ENCODE peak calls at places on chromosomes 7 and 10, in seven cellular contexts. U is neuronal stem cell, W is H9, R is mesendoderm, Y is IMR-90, T is H1, B is mesenchymal stem cell. S is an unnamed sample.

GRCh38 chr7:46630031-46630430 is 709.0 kb upstream of the IGFBP3 start:
- DNase-seq in Y (peak; percentile 84), U (no peak), T (no peak), W (no peak), R (no peak), B (peak; percentile 85), S (peak; percentile 93)

GRCh38 chr10:104937528-104937927 is 296.4 kb downstream of the SORCS3 start:
- DNase-seq in U (no peak), B (no peak), R (peak; percentile 28), Y (peak; percentile 7), W (no peak), T (no peak), S (no peak)

GRCh38 chr7:116426428-116427156 is 72.9 kb upstream of the CAV2 start:
- DNase-seq in Y (peak; percentile 89), W (no peak), T (no peak), B (peak; percentile 88), U (no peak), R (peak; percentile 81), S (peak; percentile 70)

GRCh38 chr7:94043299-94043698 is 39.1 kb upstream of the BET1 start:
- DNase-seq in W (no peak), B (peak; percentile 45), R (no peak), Y (peak; percentile 69), U (no peak), T (no peak), S (no peak)

GRCh38 chr7:125668321-125668993 is 738.8 kb upstream of the POT1 start:
- DNase-seq in T (no peak), B (peak; percentile 26), R (peak; percentile 21), Y (no peak), W (no peak), U (no peak), S (no peak)

GRCh38 chr10:3036155-3036554 is 31.2 kb upstream of the PFKP start:
- DNase-seq in W (no peak), T (no peak), B (no peak), U (no peak), R (no peak), Y (no peak), S (no peak)

GRCh38 chr7:81135322-81135721 is 216.5 kb upstream of the SEMA3C start:
- DNase-seq in W (no peak), R (no peak), Y (no peak), B (no peak), U (no peak), T (no peak), S (no peak)

GRCh38 chr10:44958196-44958896 is 1.3 kb upstream of the RASSF4 start:
- DNase-seq in W (peak; percentile 11), R (peak; percentile 53), Y (peak; percentile 70), B (peak; percentile 81), T (peak; percentile 28), U (no peak), S (peak; percentile 55)

GRCh38 chr7:40604601-40605438 is 470.0 kb downstream of the SUGCT start:
- DNase-seq in R (peak; percentile 74), T (peak; percentile 76), U (peak; percentile 54), W (peak; percentile 75), Y (peak; percentile 52), B (peak; percentile 62), S (peak; percentile 69)

GRCh38 chr10:94361161-94361794 is 1.5 kb downstream of the NOC3L start:
- DNase-seq in U (no peak), T (no peak), Y (no peak), W (no peak), B (peak; percentile 48), R (no peak), S (no peak)

GRCh38 chr10:129417882-129418281 is 49.2 kb upstream of the MGMT start:
- DNase-seq in Y (no peak), R (no peak), W (no peak), T (no peak), B (peak; percentile 31), U (no peak), S (no peak)

GRCh38 chr7:84258628-84259027 is 64.0 kb upstream of the SEMA3A start:
- DNase-seq in B (no peak), W (no peak), T (no peak), U (no peak), R (no peak), Y (peak; percentile 48), S (no peak)

GRCh38 chr7:135833642-135834041 is 85.0 kb upstream of the FAM180A start:
- DNase-seq in R (no peak), W (no peak), B (no peak), Y (no peak), U (no peak), T (no peak), S (no peak)

GRCh38 chr7:140003913-140004382 is 58.8 kb downstream of the PARP12 start:
- DNase-seq in U (peak; percentile 40), W (peak; percentile 62), R (peak; percentile 79), Y (peak; percentile 75), B (peak; percentile 76), T (peak; percentile 64), S (peak; percentile 59)

GRCh38 chr7:908159-908918 is 32.0 kb downstream of the GET4 start:
- DNase-seq in T (no peak), W (no peak), B (no peak), Y (no peak), U (no peak), R (no peak), S (no peak)

GRCh38 chr10:71899665-71900412 is 48.8 kb upstream of the PSAP start:
- DNase-seq in B (no peak), Y (no peak), T (no peak), W (no peak), U (no peak), R (no peak), S (no peak)

GRCh38 chr10:86523348-86523747 is 1.8 kb upstream of the WAPL start:
- DNase-seq in T (no peak), W (no peak), R (peak; percentile 29), Y (peak; percentile 22), B (peak; percentile 50), U (no peak), S (peak; percentile 26)

GRCh38 chr7:150976529-150977381 is 1.4 kb downstream of the KCNH2 start:
- DNase-seq in R (no peak), W (peak; percentile 87), U (no peak), Y (no peak), B (no peak), T (no peak), S (no peak)

GRCh38 chr7:24401628-24402593 is 117.9 kb downstream of the NPY start:
- DNase-seq in T (no peak), W (no peak), Y (peak; percentile 40), B (peak; percentile 32), R (peak; percentile 36), U (no peak), S (no peak)

GRCh38 chr7:120695848-120696247 is 162.1 kb downstream of the TSPAN12 start:
- DNase-seq in W (no peak), R (no peak), U (no peak), Y (no peak), T (no peak), B (no peak), S (no peak)

GRCh38 chr10:115624448-115624847 is 531.3 kb downstream of the ATRNL1 start:
- DNase-seq in B (peak; percentile 22), Y (no peak), R (peak; percentile 85), U (no peak), W (no peak), T (no peak), S (no peak)

GRCh38 chr10:32940321-32941264 is 17.4 kb downstream of the ITGB1 start:
- DNase-seq in R (no peak), T (no peak), B (no peak), U (no peak), Y (no peak), W (no peak), S (peak; percentile 37)

GRCh38 chr10:131142446-131143380 is 168.8 kb downstream of the TCERG1L start:
- DNase-seq in U (no peak), T (no peak), R (peak; percentile 16), Y (no peak), W (no peak), B (no peak), S (no peak)

DNA sequence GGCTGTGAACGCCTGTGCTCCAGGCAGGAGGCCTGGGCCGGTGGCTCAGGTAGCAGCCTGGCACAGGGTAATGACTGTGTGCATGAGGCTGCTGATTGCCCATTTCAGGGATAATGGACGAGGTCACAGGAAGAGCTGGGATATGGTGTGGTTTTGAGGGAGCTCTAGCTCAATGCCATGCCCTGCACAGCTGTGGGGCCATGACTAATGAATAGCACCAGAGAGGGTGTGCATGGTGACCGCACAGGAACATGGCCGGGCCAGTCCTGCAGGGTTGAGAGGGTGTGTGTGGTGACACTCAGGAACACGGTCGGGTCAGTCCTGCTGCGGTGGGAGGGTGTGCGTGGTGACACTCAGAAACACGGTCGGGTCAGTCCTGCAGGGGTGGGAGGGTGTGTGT is 21.8 kb downstream of the NKX6-2 start:
- DNase-seq in R (no peak), U (no peak), T (no peak), W (no peak), Y (no peak), B (no peak), S (no peak)
- H4K8ac ChIP-seq in R (no peak overlapping the region), U (no peak overlapping the region), T (no peak overlapping the region), W (no peak overlapping the region), Y (no peak overlapping the region), B (no peak overlapping the region), S (no peak overlapping the region)

GRCh38 chr10:15306881-15307280 is 64.2 kb downstream of the FAM171A1 start:
- DNase-seq in R (no peak), U (no peak), T (no peak), W (no peak), B (no peak), Y (no peak), S (no peak)
- H2AK5ac ChIP-seq in R (no peak overlapping the region), U (no peak overlapping the region), T (no peak overlapping the region), W (no peak overlapping the region), B (no peak overlapping the region), Y (no peak overlapping the region), S (no peak overlapping the region)

GRCh38 chr7:43085992-43086391 is 26.5 kb upstream of the HECW1 start:
- DNase-seq in W (no peak), B (no peak), T (no peak), U (no peak), R (no peak), Y (no peak), S (no peak)
- H4K8ac ChIP-seq in W (no peak overlapping the region), B (no peak overlapping the region), T (no peak overlapping the region), U (no peak overlapping the region), R (no peak overlapping the region), Y (no peak overlapping the region), S (no peak overlapping the region)

GRCh38 chr7:29796181-29796580 is 10.1 kb upstream of the WIPF3 start:
- DNase-seq in T (no peak), R (no peak), Y (no peak), U (no peak), W (no peak), B (no peak), S (no peak)

GRCh38 chr7:29797112-29797944 is 9.0 kb upstream of the WIPF3 start:
- DNase-seq in Y (no peak), R (no peak), U (no peak), B (no peak), W (no peak), T (no peak), S (no peak)

GRCh38 chr7:29793507-29793906 is 12.8 kb upstream of the WIPF3 start:
- DNase-seq in T (no peak), B (no peak), W (peak; percentile 52), U (no peak), R (peak; percentile 96), Y (no peak), S (no peak)

GRCh38 chr7:29794959-29795629 is 11.2 kb upstream of the WIPF3 start:
- DNase-seq in B (no peak), T (no peak), W (no peak), R (no peak), Y (no peak), U (no peak), S (no peak)

DNA sequence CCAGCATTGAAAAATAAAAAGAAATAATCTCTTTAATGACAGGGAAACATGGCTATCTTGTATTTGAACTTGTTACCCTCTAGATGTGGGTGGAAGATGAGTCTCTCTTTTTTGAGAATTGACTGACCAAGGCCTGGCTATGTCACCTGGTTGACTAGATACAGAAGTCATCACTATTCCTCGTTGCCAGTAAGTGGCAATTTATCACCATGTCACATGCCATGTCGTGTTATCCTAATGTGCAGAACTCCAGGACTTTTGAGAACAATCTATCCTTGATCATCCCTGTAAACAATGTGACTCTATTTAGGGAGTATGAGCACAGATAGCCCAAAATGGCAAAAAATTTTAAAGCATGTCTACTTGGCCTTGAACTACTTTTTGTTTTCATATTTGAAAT is 10.6 kb upstream of the WIPF3 start:
- DNase-seq in B (no peak), U (no peak), R (no peak), Y (no peak), T (no peak), W (no peak), S (no peak)
- H2AK5ac ChIP-seq in B (no peak overlapping the region), U (no peak overlapping the region), R (no peak overlapping the region), Y (no peak overlapping the region), T (no peak overlapping the region), W (no peak overlapping the region), S (no peak overlapping the region)